ENCODE peak calls at places on chromosome 17, in eight cellular contexts. One of them, this sample, is unnamed.

GRCh38 chr17:17152385-17152784 is 53.7 kb downstream of the PLD6 start:
- DNase-seq in AG09319: no peak
- DNase-seq in heart left ventricle: peak
- DNase-seq in mammary epithelial cell: peak
- DNase-seq in IMR-90: no peak
- DNase-seq in BJ: no peak
- DNase-seq in upper lobe of left lung: no peak
- DNase-seq in B cell: no peak
- DNase-seq in this sample: no peak

GRCh38 chr17:19003966-19004600 is 481 bp downstream of the FAM83G start:
- DNase-seq in AG09319: no peak
- DNase-seq in heart left ventricle: no peak
- DNase-seq in mammary epithelial cell: peak
- DNase-seq in IMR-90: peak
- DNase-seq in BJ: no peak
- DNase-seq in upper lobe of left lung: peak
- DNase-seq in B cell: no peak
- DNase-seq in this sample: peak

GRCh38 chr17:74633261-74633783 is 9.8 kb upstream of the CD300E start:
- DNase-seq in AG09319: no peak
- DNase-seq in heart left ventricle: no peak
- DNase-seq in mammary epithelial cell: no peak
- DNase-seq in IMR-90: no peak
- DNase-seq in BJ: no peak
- DNase-seq in upper lobe of left lung: no peak
- DNase-seq in B cell: no peak
- DNase-seq in this sample: no peak

GRCh38 chr17:73748521-73748920 is 104.3 kb upstream of the SDK2 start:
- DNase-seq in AG09319: no peak
- DNase-seq in heart left ventricle: no peak
- DNase-seq in mammary epithelial cell: no peak
- DNase-seq in IMR-90: no peak
- DNase-seq in BJ: no peak
- DNase-seq in upper lobe of left lung: peak
- DNase-seq in B cell: no peak
- DNase-seq in this sample: no peak

GRCh38 chr17:29880031-29880430 is 50.0 kb downstream of the SSH2 start:
- DNase-seq in AG09319: no peak
- DNase-seq in heart left ventricle: no peak
- DNase-seq in mammary epithelial cell: no peak
- DNase-seq in IMR-90: no peak
- DNase-seq in BJ: no peak
- DNase-seq in upper lobe of left lung: no peak
- DNase-seq in B cell: no peak
- DNase-seq in this sample: peak

GRCh38 chr17:42378597-42379594 is 9.3 kb downstream of the STAT3 start:
- DNase-seq in AG09319: no peak
- DNase-seq in heart left ventricle: no peak
- DNase-seq in mammary epithelial cell: peak
- DNase-seq in IMR-90: peak
- DNase-seq in BJ: no peak
- DNase-seq in upper lobe of left lung: no peak
- DNase-seq in B cell: no peak
- DNase-seq in this sample: peak

GRCh38 chr17:75152971-75153853 is 1.1 kb downstream of the JPT1 start:
- DNase-seq in AG09319: no peak
- DNase-seq in heart left ventricle: peak
- DNase-seq in mammary epithelial cell: peak
- DNase-seq in IMR-90: peak
- DNase-seq in BJ: no peak
- DNase-seq in upper lobe of left lung: no peak
- DNase-seq in B cell: no peak
- DNase-seq in this sample: peak

GRCh38 chr17:15092762-15093161 is 172.4 kb downstream of the PMP22 start:
- DNase-seq in AG09319: no peak
- DNase-seq in heart left ventricle: peak
- DNase-seq in mammary epithelial cell: peak
- DNase-seq in IMR-90: peak
- DNase-seq in BJ: no peak
- DNase-seq in upper lobe of left lung: no peak
- DNase-seq in B cell: no peak
- DNase-seq in this sample: peak

GRCh38 chr17:41324180-41325075 is 8.9 kb upstream of the KRTAP17-1 start:
- DNase-seq in AG09319: no peak
- DNase-seq in heart left ventricle: no peak
- DNase-seq in mammary epithelial cell: peak
- DNase-seq in IMR-90: peak
- DNase-seq in BJ: no peak
- DNase-seq in upper lobe of left lung: no peak
- DNase-seq in B cell: no peak
- DNase-seq in this sample: peak
- TF ChIP-seq CTCF in AG09319: peak
- TF ChIP-seq CTCF in heart left ventricle: no peak
- TF ChIP-seq CTCF in mammary epithelial cell: peak
- TF ChIP-seq CTCF in IMR-90: peak
- TF ChIP-seq CTCF in BJ: peak
- TF ChIP-seq CTCF in upper lobe of left lung: no peak
- TF ChIP-seq CTCF in B cell: no peak
- TF ChIP-seq CTCF in this sample: peak

DNA sequence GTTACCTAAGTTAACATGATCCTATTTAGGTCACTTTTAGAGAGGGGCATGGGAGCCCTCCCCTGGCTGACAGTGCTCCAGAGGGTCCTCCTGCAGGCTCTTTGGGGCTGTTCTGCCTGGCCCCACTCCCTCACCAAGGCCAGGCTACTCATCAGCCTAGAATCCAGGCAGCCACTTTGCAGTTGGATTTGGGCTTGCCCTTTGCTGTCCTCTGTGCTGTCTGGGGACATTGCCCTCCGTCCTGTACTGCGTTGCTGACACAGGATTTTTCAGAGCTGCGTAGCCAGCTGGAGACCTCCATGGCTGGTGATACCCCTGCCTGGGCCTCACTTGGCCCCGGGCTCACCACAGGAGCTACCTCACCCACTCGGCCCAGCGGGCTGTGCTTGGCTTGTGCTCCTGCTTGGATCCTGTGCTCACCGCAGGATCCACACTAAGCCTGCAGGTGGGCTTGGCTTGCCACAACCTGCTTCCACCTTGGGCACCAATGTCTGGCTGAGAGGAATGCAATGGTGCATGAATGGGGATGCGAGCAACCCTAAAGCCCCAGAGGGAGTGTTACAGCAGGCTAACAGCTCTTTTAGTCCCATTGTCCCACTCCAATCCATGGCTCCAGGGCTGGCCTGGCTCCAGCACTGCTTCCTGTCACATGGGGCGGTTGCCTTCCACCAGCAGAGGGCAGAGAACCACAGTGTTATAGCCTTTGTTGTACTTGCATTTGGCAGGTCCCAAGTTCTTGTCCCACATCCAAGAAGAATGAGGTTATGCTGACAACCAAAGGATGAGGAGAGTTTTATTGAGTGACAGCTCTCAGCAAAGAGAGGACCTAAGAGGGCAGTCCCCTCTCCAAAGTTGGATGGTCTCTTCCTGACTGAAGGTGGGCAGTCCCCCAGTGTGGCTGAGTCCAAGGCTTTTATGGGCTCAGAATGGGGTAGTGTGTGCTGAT is 21.5 kb downstream of the CCL4 start:
- DNase-seq in AG09319: no peak
- DNase-seq in heart left ventricle: no peak
- DNase-seq in mammary epithelial cell: no peak
- DNase-seq in IMR-90: no peak
- DNase-seq in BJ: no peak
- DNase-seq in upper lobe of left lung: no peak
- DNase-seq in B cell: no peak
- DNase-seq in this sample: no peak
- TF ChIP-seq CTCF in AG09319: no peak
- TF ChIP-seq CTCF in heart left ventricle: no peak
- TF ChIP-seq CTCF in mammary epithelial cell: no peak
- TF ChIP-seq CTCF in IMR-90: no peak
- TF ChIP-seq CTCF in BJ: no peak
- TF ChIP-seq CTCF in upper lobe of left lung: no peak
- TF ChIP-seq CTCF in B cell: no peak
- TF ChIP-seq CTCF in this sample: peak

DNA sequence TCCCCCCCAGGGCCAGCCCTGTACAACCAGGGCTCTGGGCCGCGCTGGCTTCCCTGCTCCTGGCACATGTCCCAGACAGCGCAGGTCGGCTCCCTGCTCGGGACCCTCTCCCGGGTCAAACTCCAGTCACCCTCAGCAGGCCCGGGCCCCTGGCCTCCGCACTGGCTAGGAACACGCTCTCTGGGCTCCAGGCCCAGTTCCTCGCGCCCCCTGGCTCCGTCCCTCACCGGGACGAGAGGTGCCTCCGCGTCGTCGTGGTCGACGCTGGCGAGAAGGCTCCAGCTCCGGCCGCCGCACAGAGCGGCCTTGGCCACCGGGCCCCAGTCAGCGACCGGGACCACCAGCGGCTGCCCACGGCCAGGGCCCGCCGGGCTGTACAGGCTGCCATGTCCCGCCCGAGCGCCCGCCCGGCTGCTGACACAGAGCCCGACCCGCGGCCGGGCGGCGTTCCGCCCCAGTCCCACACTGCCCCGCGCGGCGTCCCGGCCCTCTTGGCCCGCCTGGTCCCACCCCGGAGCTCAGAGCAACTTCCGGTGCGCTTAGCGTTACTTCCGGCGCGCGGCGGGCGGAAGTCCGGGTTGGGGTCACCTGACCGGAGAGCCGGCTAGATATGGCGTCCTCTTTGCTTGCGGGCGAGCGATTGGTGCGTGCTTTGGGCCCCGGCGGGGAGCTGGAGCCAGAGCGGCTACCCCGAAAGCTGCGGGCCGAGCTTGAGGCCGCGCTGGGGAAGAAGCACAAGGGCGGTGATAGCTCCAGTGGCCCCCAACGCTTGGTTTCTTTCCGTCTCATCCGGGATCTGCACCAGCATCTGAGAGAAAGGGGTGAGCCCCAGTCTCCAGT is at the start of gene POLDIP2:
- DNase-seq in AG09319: peak
- DNase-seq in heart left ventricle: peak
- DNase-seq in mammary epithelial cell: peak
- DNase-seq in IMR-90: peak
- DNase-seq in BJ: peak
- DNase-seq in upper lobe of left lung: peak
- DNase-seq in B cell: peak
- DNase-seq in this sample: peak
- TF ChIP-seq CTCF in AG09319: no peak
- TF ChIP-seq CTCF in heart left ventricle: peak
- TF ChIP-seq CTCF in mammary epithelial cell: no peak
- TF ChIP-seq CTCF in IMR-90: peak
- TF ChIP-seq CTCF in BJ: no peak
- TF ChIP-seq CTCF in upper lobe of left lung: no peak
- TF ChIP-seq CTCF in B cell: peak
- TF ChIP-seq CTCF in this sample: no peak

DNA sequence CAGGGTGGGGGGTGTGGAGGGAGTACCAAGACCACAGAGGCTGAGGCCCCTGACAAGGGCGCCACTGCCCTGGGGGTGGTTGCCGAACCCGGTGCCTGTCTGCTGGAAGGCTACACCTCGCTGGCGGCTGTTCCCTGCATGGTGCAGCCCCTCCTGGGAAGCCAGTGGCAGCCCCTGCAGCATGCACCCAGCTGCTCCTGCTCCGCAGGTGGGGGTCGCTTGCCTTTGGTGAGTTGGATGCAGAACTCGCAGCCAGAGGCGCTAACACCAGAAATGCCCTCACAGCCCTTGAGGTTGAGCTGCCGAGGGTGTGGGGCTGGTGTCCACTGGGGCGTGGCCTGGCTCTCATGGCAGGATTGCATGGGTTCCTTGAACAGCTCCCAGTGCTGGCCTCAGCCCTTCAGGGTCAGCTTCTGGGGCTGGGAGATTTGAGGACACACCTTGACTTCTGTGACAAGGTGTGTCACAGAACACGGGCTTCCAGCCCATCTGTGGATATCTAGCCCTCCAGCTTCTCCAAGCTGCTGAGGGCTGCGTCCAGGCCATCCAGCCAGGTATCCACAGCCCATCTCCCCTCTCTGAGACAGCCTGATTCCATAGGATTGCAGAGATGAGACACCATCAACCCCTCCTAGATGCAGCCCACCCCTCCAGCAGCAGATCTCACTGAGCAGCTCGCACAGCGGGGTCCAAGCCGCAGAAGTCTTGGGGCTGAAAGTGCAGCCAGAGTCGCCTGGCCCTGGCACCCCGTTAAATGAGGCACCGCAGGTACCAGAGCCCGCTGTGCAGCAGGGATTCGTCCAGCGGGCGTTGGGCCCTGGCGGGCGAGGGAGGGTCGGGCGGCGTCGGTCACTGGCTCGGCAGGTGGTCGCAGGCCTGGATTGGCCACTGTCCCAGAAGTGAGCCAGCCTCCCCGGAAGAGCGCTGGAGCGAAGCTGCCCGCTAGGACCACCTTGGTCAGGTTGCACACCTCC is 586.3 kb downstream of the KCNJ18 start:
- DNase-seq in AG09319: no peak
- DNase-seq in heart left ventricle: no peak
- DNase-seq in mammary epithelial cell: no peak
- DNase-seq in IMR-90: no peak
- DNase-seq in BJ: no peak
- DNase-seq in upper lobe of left lung: peak
- DNase-seq in B cell: no peak
- DNase-seq in this sample: no peak
- TF ChIP-seq CTCF in AG09319: no peak
- TF ChIP-seq CTCF in heart left ventricle: no peak
- TF ChIP-seq CTCF in mammary epithelial cell: no peak
- TF ChIP-seq CTCF in IMR-90: no peak
- TF ChIP-seq CTCF in BJ: no peak
- TF ChIP-seq CTCF in upper lobe of left lung: no peak
- TF ChIP-seq CTCF in B cell: no peak
- TF ChIP-seq CTCF in this sample: no peak

GRCh38 chr17:62995377-62995885 is 29.4 kb downstream of the TANC2 start:
- DNase-seq in AG09319: no peak
- DNase-seq in heart left ventricle: no peak
- DNase-seq in mammary epithelial cell: peak
- DNase-seq in IMR-90: peak
- DNase-seq in BJ: no peak
- DNase-seq in upper lobe of left lung: no peak
- DNase-seq in B cell: no peak
- DNase-seq in this sample: peak
- TF ChIP-seq CTCF in AG09319: peak
- TF ChIP-seq CTCF in heart left ventricle: peak
- TF ChIP-seq CTCF in mammary epithelial cell: peak
- TF ChIP-seq CTCF in IMR-90: peak
- TF ChIP-seq CTCF in BJ: peak
- TF ChIP-seq CTCF in upper lobe of left lung: no peak
- TF ChIP-seq CTCF in B cell: peak
- TF ChIP-seq CTCF in this sample: peak

GRCh38 chr17:20095366-20096080 is 86.4 kb downstream of the SPECC1 start:
- DNase-seq in AG09319: no peak
- DNase-seq in heart left ventricle: peak
- DNase-seq in mammary epithelial cell: peak
- DNase-seq in IMR-90: peak
- DNase-seq in BJ: no peak
- DNase-seq in upper lobe of left lung: peak
- DNase-seq in B cell: no peak
- DNase-seq in this sample: peak
- TF ChIP-seq CTCF in AG09319: peak
- TF ChIP-seq CTCF in heart left ventricle: peak
- TF ChIP-seq CTCF in mammary epithelial cell: peak
- TF ChIP-seq CTCF in IMR-90: peak
- TF ChIP-seq CTCF in BJ: peak
- TF ChIP-seq CTCF in upper lobe of left lung: no peak
- TF ChIP-seq CTCF in B cell: no peak
- TF ChIP-seq CTCF in this sample: peak

This sample was measured in epithelial cell of esophagus.